ENCODE peak calls at places on chromosomes 1 and 21, in four cellular contexts. One of them, this sample, is unnamed. For H3K4me1, the result is how much of the 10 kb centered on the place peaks cover.

GRCh38 chr1:193406901-193407300 is 220.5 kb upstream of the B3GALT2 start:
- DNase-seq in HCT116: peak
- DNase-seq in left ventricle myocardium inferior: no peak
- DNase-seq in heart left ventricle: no peak
- DNase-seq in this sample: no peak

GRCh38 chr1:206714331-206715058 is 29.8 kb downstream of the MAPKAPK2 start:
- DNase-seq in HCT116: no peak
- DNase-seq in heart left ventricle: no peak
- DNase-seq in left ventricle myocardium inferior: no peak
- DNase-seq in this sample: no peak

GRCh38 chr1:207259391-207259790 is 62.1 kb upstream of the CD55 start:
- DNase-seq in heart left ventricle: no peak
- DNase-seq in HCT116: peak
- DNase-seq in left ventricle myocardium inferior: no peak
- DNase-seq in this sample: peak

GRCh38 chr21:44643911-44644310 is 2.3 kb upstream of the KRTAP10-11 start:
- DNase-seq in left ventricle myocardium inferior: no peak
- DNase-seq in heart left ventricle: no peak
- DNase-seq in HCT116: no peak
- DNase-seq in this sample: no peak

GRCh38 chr1:159924791-159925712 is at the start of gene TAGLN2:
- DNase-seq in heart left ventricle: peak
- DNase-seq in HCT116: peak
- DNase-seq in left ventricle myocardium inferior: peak
- DNase-seq in this sample: peak

GRCh38 chr1:173925306-173926242 is 8.4 kb upstream of the SERPINC1 start:
- DNase-seq in left ventricle myocardium inferior: no peak
- DNase-seq in heart left ventricle: no peak
- DNase-seq in HCT116: no peak
- DNase-seq in this sample: no peak

GRCh38 chr21:15434185-15434905 is 295.4 kb upstream of the USP25 start:
- DNase-seq in heart left ventricle: no peak
- DNase-seq in HCT116: no peak
- DNase-seq in left ventricle myocardium inferior: no peak
- DNase-seq in this sample: no peak

GRCh38 chr1:209797978-209798639 is 7.8 kb downstream of the IRF6 start:
- DNase-seq in left ventricle myocardium inferior: no peak
- DNase-seq in HCT116: no peak
- DNase-seq in heart left ventricle: no peak
- DNase-seq in this sample: no peak

GRCh38 chr1:212688338-212689047 is 11.1 kb downstream of the BATF3 start:
- DNase-seq in heart left ventricle: no peak
- DNase-seq in left ventricle myocardium inferior: no peak
- DNase-seq in HCT116: no peak
- DNase-seq in this sample: no peak

GRCh38 chr1:44717196-44717595 is 13.8 kb downstream of the RNU5D-1 start:
- DNase-seq in heart left ventricle: no peak
- DNase-seq in HCT116: no peak
- DNase-seq in left ventricle myocardium inferior: no peak
- DNase-seq in this sample: no peak

GRCh38 chr1:162145280-162145965 is 75.9 kb downstream of the NOS1AP start:
- DNase-seq in HCT116: no peak
- DNase-seq in left ventricle myocardium inferior: no peak
- DNase-seq in heart left ventricle: no peak
- DNase-seq in this sample: no peak

GRCh38 chr21:34794686-34795085 is 125.9 kb downstream of the CLIC6 start:
- DNase-seq in left ventricle myocardium inferior: no peak
- DNase-seq in HCT116: no peak
- DNase-seq in heart left ventricle: no peak
- DNase-seq in this sample: no peak

GRCh38 chr21:27346041-27346448 is 379.2 kb upstream of the ADAMTS5 start:
- DNase-seq in left ventricle myocardium inferior: no peak
- DNase-seq in heart left ventricle: no peak
- DNase-seq in HCT116: no peak
- DNase-seq in this sample: no peak
- H3K27ac ChIP-seq in left ventricle myocardium inferior: no peak
- H3K27ac ChIP-seq in heart left ventricle: no peak
- H3K27ac ChIP-seq in HCT116: no peak
- H3K27ac ChIP-seq in this sample: no peak

DNA sequence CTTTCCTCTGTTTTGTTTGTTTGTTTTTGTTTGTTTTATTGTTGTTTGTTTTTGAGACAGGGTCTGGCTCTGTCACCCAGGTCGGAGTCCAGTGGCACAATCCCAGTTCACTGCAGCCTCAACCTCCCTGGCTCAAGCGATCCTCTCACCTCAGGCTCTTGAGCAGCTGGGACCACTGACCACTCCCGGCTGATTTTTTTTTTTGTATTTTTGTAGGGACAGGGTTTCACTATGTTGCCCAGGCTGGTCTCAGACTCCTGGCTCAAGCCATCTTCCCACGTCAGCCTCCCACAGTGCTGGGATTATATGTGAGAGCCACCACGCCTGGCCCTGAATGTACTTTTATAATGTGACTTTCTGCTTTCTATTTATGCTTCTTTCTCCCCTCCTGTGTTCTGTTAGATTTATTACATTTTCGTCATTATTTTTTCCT is 5.0 kb upstream of the CALML6 start:
- DNase-seq in heart left ventricle: no peak
- DNase-seq in HCT116: no peak
- DNase-seq in left ventricle myocardium inferior: no peak
- DNase-seq in this sample: no peak
- H3K4me3 ChIP-seq in heart left ventricle: no peak
- H3K4me3 ChIP-seq in HCT116: peak
- H3K4me3 ChIP-seq in left ventricle myocardium inferior: peak
- H3K4me3 ChIP-seq in this sample: peak

GRCh38 chr1:27139980-27140379 is 14.9 kb downstream of the SLC9A1 start:
- DNase-seq in HCT116: no peak
- DNase-seq in heart left ventricle: no peak
- DNase-seq in left ventricle myocardium inferior: no peak
- DNase-seq in this sample: no peak

GRCh38 chr1:27141266-27142003 is 13.5 kb downstream of the SLC9A1 start:
- DNase-seq in HCT116: no peak
- DNase-seq in left ventricle myocardium inferior: no peak
- DNase-seq in heart left ventricle: no peak
- DNase-seq in this sample: no peak

GRCh38 chr1:27144349-27144748 is 10.6 kb downstream of the SLC9A1 start:
- DNase-seq in left ventricle myocardium inferior: no peak
- DNase-seq in heart left ventricle: no peak
- DNase-seq in HCT116: no peak
- DNase-seq in this sample: no peak

GRCh38 chr1:27143408-27143807 is 11.5 kb downstream of the SLC9A1 start:
- DNase-seq in left ventricle myocardium inferior: no peak
- DNase-seq in heart left ventricle: no peak
- DNase-seq in HCT116: no peak
- DNase-seq in this sample: no peak

DNA sequence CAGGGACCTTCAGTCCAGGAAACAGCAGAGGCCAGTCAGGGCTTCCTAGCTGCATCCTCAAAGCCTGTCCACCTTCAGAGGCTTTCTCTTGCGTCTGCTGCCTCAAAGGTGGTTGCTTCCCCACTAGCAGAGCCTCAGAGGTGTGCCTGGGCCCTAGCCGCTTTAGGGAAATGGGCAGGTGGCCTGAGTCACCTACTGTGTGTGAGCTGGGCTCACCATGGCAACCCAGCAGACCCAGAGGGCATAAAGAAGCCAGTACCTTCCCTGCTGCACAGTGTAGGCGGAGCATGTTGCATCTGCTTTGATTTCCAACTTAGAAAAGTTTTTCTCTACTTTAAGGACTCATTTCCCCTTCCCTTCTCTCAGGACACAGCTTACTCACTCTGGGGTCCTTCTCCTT is 12.5 kb downstream of the SLC9A1 start:
- DNase-seq in heart left ventricle: no peak
- DNase-seq in HCT116: no peak
- DNase-seq in left ventricle myocardium inferior: no peak
- DNase-seq in this sample: no peak
- H3K4me1 ChIP-seq in heart left ventricle: under half
- H3K4me1 ChIP-seq in HCT116: half or more
- H3K4me1 ChIP-seq in left ventricle myocardium inferior: half or more
- H3K4me1 ChIP-seq in this sample: under half

GRCh38 chr1:154460695-154461249 is 41.2 kb upstream of the TDRD10 start:
- DNase-seq in HCT116: no peak
- DNase-seq in heart left ventricle: no peak
- DNase-seq in left ventricle myocardium inferior: no peak
- DNase-seq in this sample: no peak
- H3K27ac ChIP-seq in HCT116: no peak
- H3K27ac ChIP-seq in heart left ventricle: no peak
- H3K27ac ChIP-seq in left ventricle myocardium inferior: no peak
- H3K27ac ChIP-seq in this sample: no peak

This sample was measured in heart right ventricle.